ENCODE peak calls at places on chromosomes 2 and 18, in four cellular contexts. One of them, this sample, is unnamed.

GRCh38 chr2:226795281-226796011 is 4.2 kb downstream of the IRS1 start:
- DNase-seq in tibial nerve: no peak
- DNase-seq in COR-L47: no peak
- DNase-seq in stimulated activated naive CD4-positive, alpha-beta T cell: no peak
- DNase-seq in this sample: no peak

GRCh38 chr18:46756172-46756558 is 688 bp downstream of the ST8SIA5 start:
- DNase-seq in tibial nerve: no peak
- DNase-seq in COR-L47: peak; percentile 34
- DNase-seq in stimulated activated naive CD4-positive, alpha-beta T cell: no peak
- DNase-seq in this sample: no peak

GRCh38 chr2:239193426-239193825 is 207.4 kb downstream of the HDAC4 start:
- DNase-seq in tibial nerve: no peak
- DNase-seq in stimulated activated naive CD4-positive, alpha-beta T cell: no peak
- DNase-seq in COR-L47: no peak
- DNase-seq in this sample: no peak

GRCh38 chr2:53018830-53019425 is 748.7 kb upstream of the CHAC2 start:
- DNase-seq in COR-L47: peak; percentile 8
- DNase-seq in tibial nerve: no peak
- DNase-seq in stimulated activated naive CD4-positive, alpha-beta T cell: no peak
- DNase-seq in this sample: no peak

GRCh38 chr2:65458999-65459398 is 26.6 kb upstream of the SPRED2 start:
- DNase-seq in COR-L47: no peak
- DNase-seq in stimulated activated naive CD4-positive, alpha-beta T cell: no peak
- DNase-seq in tibial nerve: no peak
- DNase-seq in this sample: no peak

GRCh38 chr2:49978341-49978740 is 824.0 kb upstream of the FSHR start:
- DNase-seq in tibial nerve: no peak
- DNase-seq in stimulated activated naive CD4-positive, alpha-beta T cell: no peak
- DNase-seq in COR-L47: no peak
- DNase-seq in this sample: no peak

GRCh38 chr2:7516447-7517121 is 599.4 kb downstream of the RNF144A start:
- DNase-seq in COR-L47: no peak
- DNase-seq in tibial nerve: no peak
- DNase-seq in stimulated activated naive CD4-positive, alpha-beta T cell: no peak
- DNase-seq in this sample: no peak

GRCh38 chr18:2758309-2758708 is 88.5 kb upstream of the EMILIN2 start:
- DNase-seq in tibial nerve: no peak
- DNase-seq in stimulated activated naive CD4-positive, alpha-beta T cell: no peak
- DNase-seq in COR-L47: no peak
- DNase-seq in this sample: no peak

GRCh38 chr2:240965296-240965904 is 33.0 kb upstream of the SNED1 start:
- DNase-seq in stimulated activated naive CD4-positive, alpha-beta T cell: no peak
- DNase-seq in tibial nerve: peak; percentile 10
- DNase-seq in COR-L47: no peak
- DNase-seq in this sample: no peak

GRCh38 chr2:75310915-75311314 is 111.6 kb upstream of the TACR1 start:
- DNase-seq in stimulated activated naive CD4-positive, alpha-beta T cell: no peak
- DNase-seq in COR-L47: no peak
- DNase-seq in tibial nerve: no peak
- DNase-seq in this sample: no peak

GRCh38 chr2:85649201-85650190 is 18.5 kb downstream of the SFTPB start:
- DNase-seq in stimulated activated naive CD4-positive, alpha-beta T cell: no peak
- DNase-seq in COR-L47: no peak
- DNase-seq in tibial nerve: no peak
- DNase-seq in this sample: no peak

GRCh38 chr2:237184192-237184922 is 98.7 kb downstream of the COPS8 start:
- DNase-seq in COR-L47: no peak
- DNase-seq in stimulated activated naive CD4-positive, alpha-beta T cell: no peak
- DNase-seq in tibial nerve: no peak
- DNase-seq in this sample: no peak

GRCh38 chr18:22683786-22684185 is 249.3 kb upstream of the RBBP8 start:
- DNase-seq in tibial nerve: no peak
- DNase-seq in COR-L47: no peak
- DNase-seq in stimulated activated naive CD4-positive, alpha-beta T cell: no peak
- DNase-seq in this sample: no peak

GRCh38 chr18:42514522-42514921 is 559.5 kb downstream of the PIK3C3 start:
- DNase-seq in stimulated activated naive CD4-positive, alpha-beta T cell: no peak
- DNase-seq in tibial nerve: no peak
- DNase-seq in COR-L47: no peak
- DNase-seq in this sample: no peak

GRCh38 chr2:102619414-102620319 is at the start of gene SLC9A2:
- DNase-seq in stimulated activated naive CD4-positive, alpha-beta T cell: no peak
- DNase-seq in tibial nerve: no peak
- DNase-seq in COR-L47: no peak
- DNase-seq in this sample: no peak